ENCODE peak calls at places on chromosomes 13 and 19, in nine cellular contexts. L, Q, O, P, R, I, G, K and N are unnamed samples.

GRCh38 chr19:6238643-6239281 is 41.0 kb downstream of the MLLT1 start:
- DNase-seq in L (no peak), Q (no peak), O (no peak), P (peak; percentile 77), R (no peak), I (no peak), G (peak; percentile 28), K (peak; percentile 23), N (peak; percentile 79)

GRCh38 chr13:44971656-44972595 is 17.3 kb downstream of the NUFIP1 start:
- DNase-seq in L (no peak), Q (no peak), O (no peak), P (peak; percentile 73), R (no peak), I (no peak), G (no peak), K (no peak), N (no peak)

GRCh38 chr13:98775844-98776598 is 23.5 kb upstream of the SLC15A1 start:
- DNase-seq in L (peak; percentile 85), Q (peak; percentile 43), O (peak; percentile 25), P (peak; percentile 82), R (no peak), I (no peak), G (peak; percentile 81), K (peak; percentile 94), N (peak; percentile 73)

GRCh38 chr19:47247308-47247990 is 8.9 kb upstream of the CCDC9 start:
- DNase-seq in L (peak; percentile 65), Q (no peak), O (no peak), P (peak; percentile 56), R (peak; percentile 67), I (peak; percentile 49), G (peak; percentile 87), K (peak; percentile 80), N (peak; percentile 81)

GRCh38 chr13:40586886-40587285 is 79.6 kb downstream of the FOXO1 start:
- DNase-seq in L (no peak), Q (no peak), O (no peak), P (no peak), R (no peak), I (no peak), G (no peak), K (no peak), N (no peak)

GRCh38 chr19:29880498-29881081 is 61.4 kb upstream of the URI1 start:
- DNase-seq in L (no peak), Q (no peak), O (no peak), P (no peak), R (no peak), I (no peak), G (no peak), K (no peak), N (no peak)

GRCh38 chr19:12983561-12984142 is 11.6 kb upstream of the NFIX start:
- DNase-seq in L (peak; percentile 50), Q (no peak), O (no peak), P (peak; percentile 63), R (peak; percentile 67), I (peak; percentile 30), G (peak; percentile 91), K (peak; percentile 76), N (peak; percentile 74)

GRCh38 chr13:50393641-50394040 is 378.4 kb downstream of the KCNRG start:
- DNase-seq in L (no peak), Q (no peak), O (no peak), P (peak; percentile 69), R (no peak), I (no peak), G (no peak), K (peak; percentile 44), N (no peak)

GRCh38 chr19:10543059-10543419 is 665 bp upstream of the ATG4D start:
- DNase-seq in L (no peak), Q (no peak), O (no peak), P (no peak), R (no peak), I (no peak), G (no peak), K (no peak), N (no peak)

GRCh38 chr19:954672-955494 is 29.0 kb downstream of the ARID3A start:
- DNase-seq in L (no peak), Q (no peak), O (no peak), P (no peak), R (no peak), I (no peak), G (no peak), K (no peak), N (no peak)

GRCh38 chr13:36549771-36550170 is 117.5 kb downstream of the CCNA1 start:
- DNase-seq in L (no peak), Q (no peak), O (no peak), P (no peak), R (no peak), I (no peak), G (no peak), K (no peak), N (no peak)

GRCh38 chr19:6720369-6721112 is at the start of gene C3:
- DNase-seq in L (peak; percentile 50), Q (no peak), O (no peak), P (no peak), R (peak; percentile 53), I (no peak), G (no peak), K (peak; percentile 85), N (peak; percentile 98)

GRCh38 chr19:35268546-35269424 is at the start of gene USF2:
- DNase-seq in L (peak; percentile 61), Q (no peak), O (no peak), P (peak; percentile 62), R (no peak), I (no peak), G (peak; percentile 77), K (peak; percentile 66), N (peak; percentile 75)

GRCh38 chr19:18856385-18857126 is 24.8 kb downstream of the UPF1 start:
- DNase-seq in L (peak; percentile 36), Q (no peak), O (no peak), P (no peak), R (no peak), I (no peak), G (no peak), K (peak; percentile 44), N (peak; percentile 58)

GRCh38 chr19:33390120-33390907 is 16.8 kb downstream of the CEBPG start:
- DNase-seq in L (no peak), Q (no peak), O (no peak), P (peak; percentile 29), R (peak; percentile 51), I (no peak), G (peak; percentile 64), K (peak; percentile 12), N (peak; percentile 76)

GRCh38 chr19:42422576-42423461 is 4.4 kb downstream of the LIPE start:
- DNase-seq in L (no peak), Q (no peak), O (peak; percentile 69), P (peak; percentile 11), R (no peak), I (no peak), G (no peak), K (peak; percentile 74), N (peak; percentile 51)

GRCh38 chr19:44741841-44742352 is 6.6 kb upstream of the BCL3 start:
- DNase-seq in L (peak; percentile 99), Q (peak; percentile 99), O (peak; percentile 96), P (peak; percentile 100), R (peak; percentile 95), I (peak; percentile 98), G (peak; percentile 97), K (peak; percentile 100), N (peak; percentile 100)

DNA sequence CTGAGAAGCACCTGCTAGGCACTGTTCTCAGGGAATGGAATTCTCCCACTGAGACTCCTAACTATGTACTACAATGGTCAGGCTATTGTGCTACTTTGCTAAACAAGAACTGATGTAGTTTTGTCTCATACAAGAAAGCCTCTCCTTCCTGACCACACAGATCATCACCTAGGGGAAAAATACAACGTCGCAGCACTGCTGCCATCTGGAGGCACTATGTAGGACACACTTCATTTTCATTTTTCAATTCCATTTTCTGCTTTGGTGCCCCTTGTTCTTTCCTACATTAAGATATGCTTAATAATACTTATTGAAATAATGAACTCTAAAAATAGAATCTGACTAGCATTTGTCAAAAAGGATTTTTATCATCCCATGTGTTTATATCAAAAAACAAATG is 21.1 kb downstream of the PROSER1 start:
- DNase-seq in L (peak; percentile 31), Q (no peak), O (no peak), P (no peak), R (no peak), I (no peak), G (no peak), K (peak; percentile 38), N (peak; percentile 52)
- TF ChIP-seq CTCF in L (peak; percentile 73), Q (peak; percentile 64), O (peak; percentile 56), P (peak; percentile 41), R (peak; percentile 37), I (peak; percentile 53), G (peak; percentile 31), K (peak; percentile 51), N (peak; percentile 41)

DNA sequence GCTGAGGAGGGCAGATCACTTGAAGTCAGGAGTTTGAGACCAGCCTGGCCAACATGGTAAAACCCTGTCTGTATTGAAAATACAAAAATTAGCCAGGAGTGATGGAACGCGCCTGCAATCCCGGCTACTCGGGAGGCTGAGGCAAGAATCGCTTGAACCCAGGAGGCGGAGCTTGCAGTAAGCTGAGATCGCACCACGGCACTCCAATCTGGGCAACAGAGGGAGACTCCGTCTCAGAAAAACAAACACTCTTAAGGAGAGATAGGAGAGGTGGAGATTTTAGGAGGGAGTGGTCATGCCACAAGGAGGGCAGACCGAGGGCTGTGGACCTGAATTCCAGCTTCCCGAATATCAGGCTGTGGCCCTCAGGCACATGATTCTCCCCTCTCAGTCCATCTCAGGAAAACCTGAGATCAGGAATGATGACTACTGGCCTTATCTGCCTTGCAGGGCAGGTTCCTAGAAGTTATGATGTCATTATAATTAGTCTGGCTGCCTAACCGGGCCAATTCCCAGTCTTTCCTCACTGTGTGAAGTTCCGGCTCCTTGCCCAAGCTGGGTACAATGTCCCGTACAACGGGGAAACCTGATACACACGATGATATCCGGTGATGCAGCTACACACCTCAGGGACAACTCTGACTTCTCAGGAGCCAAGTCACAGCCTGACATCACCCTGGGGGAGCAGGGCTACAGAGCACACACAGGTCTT is 2.5 kb downstream of the SLC35E1 start:
- DNase-seq in L (no peak), Q (no peak), O (no peak), P (no peak), R (no peak), I (no peak), G (no peak), K (peak; percentile 68), N (no peak)
- TF ChIP-seq CTCF in L (no peak), Q (no peak), O (no peak), P (no peak), R (no peak), I (no peak), G (no peak), K (no peak), N (no peak)

GRCh38 chr13:107203146-107203847 is 635.4 kb upstream of the ARGLU1 start:
- DNase-seq in L (peak; percentile 3), Q (no peak), O (no peak), P (peak; percentile 9), R (no peak), I (no peak), G (no peak), K (peak; percentile 10), N (peak; percentile 30)
- TF ChIP-seq CTCF in L (peak; percentile 51), Q (peak; percentile 58), O (no peak), P (no peak), R (peak; percentile 22), I (peak; percentile 44), G (no peak), K (peak; percentile 38), N (peak; percentile 33)

GRCh38 chr13:66700336-66700735 is 529.8 kb downstream of the PCDH9 start:
- DNase-seq in L (no peak), Q (peak; percentile 39), O (no peak), P (peak; percentile 65), R (no peak), I (no peak), G (no peak), K (no peak), N (no peak)
- TF ChIP-seq CTCF in L (no peak), Q (no peak), O (no peak), P (no peak), R (no peak), I (no peak), G (no peak), K (no peak), N (no peak)